ENCODE peak calls at places on chromosomes 1 and 21, in six cellular contexts. B is ACHN, X is astrocyte of the spinal cord, S is GM18507, D is left cardiac atrium, P is mesenteric fat pad. U is an unnamed sample.

GRCh38 chr1:99590578-99591209 is 55.2 kb upstream of the PALMD start:
- DNase-seq in B (no peak), X (peak), S (no peak), D (peak), P (no peak), U (no peak)

GRCh38 chr1:197637406-197637805 is 137.9 kb downstream of the DENND1B start:
- DNase-seq in B (no peak), X (no peak), S (no peak), D (no peak), P (no peak), U (no peak)

GRCh38 chr21:46639489-46640386 is 4.3 kb downstream of the PRMT2 start:
- DNase-seq in B (peak), X (peak), S (no peak), D (no peak), P (no peak), U (peak)

GRCh38 chr1:117312453-117313138 is 54.7 kb upstream of the MAN1A2 start:
- DNase-seq in B (peak), X (peak), S (no peak), D (no peak), P (no peak), U (no peak)

GRCh38 chr1:203625623-203626189 is 926 bp upstream of the ATP2B4 start:
- DNase-seq in B (peak), X (peak), S (no peak), D (no peak), P (no peak), U (peak)

GRCh38 chr1:4527819-4528218 is 126.6 kb upstream of the AJAP1 start:
- DNase-seq in B (no peak), X (no peak), S (no peak), D (no peak), P (peak), U (no peak)

GRCh38 chr1:7395251-7395650 is 375.8 kb upstream of the VAMP3 start:
- DNase-seq in B (no peak), X (no peak), S (no peak), D (no peak), P (no peak), U (no peak)

GRCh38 chr21:39647476-39647875 is 34.7 kb downstream of the B3GALT5 start:
- DNase-seq in B (peak), X (peak), S (no peak), D (no peak), P (no peak), U (no peak)

GRCh38 chr21:38170283-38170682 is 86.5 kb upstream of the KCNJ15 start:
- DNase-seq in B (peak), X (peak), S (peak), D (peak), P (no peak), U (no peak)

GRCh38 chr1:77636864-77637263 is 45.6 kb downstream of the ZZZ3 start:
- DNase-seq in B (no peak), X (no peak), S (no peak), D (no peak), P (no peak), U (no peak)

GRCh38 chr1:66048011-66048410 is 255.3 kb downstream of the PDE4B start:
- DNase-seq in B (no peak), X (no peak), S (no peak), D (no peak), P (no peak), U (no peak)

GRCh38 chr21:42498012-42498411 is 2.0 kb upstream of the RSPH1 start:
- DNase-seq in B (no peak), X (no peak), S (no peak), D (no peak), P (no peak), U (no peak)